ENCODE peak calls at places on chromosome 12, in eight cellular contexts. O, Y, T, S, N, P, R and X are unnamed samples.

GRCh38 chr12:69423037-69423905 is 46.9 kb upstream of the FRS2 start:
- DNase-seq in O (no peak), S (peak), Y (no peak), N (no peak), R (no peak), P (no peak), T (peak), X (no peak)

GRCh38 chr12:8077207-8077606 is 4.9 kb upstream of the NECAP1 start:
- DNase-seq in T (peak), P (peak), S (no peak), R (no peak), O (peak), N (no peak), Y (no peak), X (no peak)

GRCh38 chr12:89706551-89707348 is 1.9 kb downstream of the ATP2B1 start:
- DNase-seq in N (no peak), S (no peak), Y (no peak), P (peak), T (no peak), O (peak), R (peak), X (peak)

GRCh38 chr12:46388427-46388992 is 15.9 kb upstream of the SLC38A2 start:
- DNase-seq in Y (no peak), T (peak), O (no peak), P (no peak), S (no peak), N (no peak), R (no peak), X (peak)

GRCh38 chr12:16330554-16330953 is 16.9 kb upstream of the MGST1 start:
- DNase-seq in P (no peak), N (no peak), Y (no peak), O (no peak), T (no peak), R (no peak), S (no peak), X (no peak)

GRCh38 chr12:109462868-109463692 is 14.0 kb downstream of the KCTD10 start:
- DNase-seq in O (peak), R (peak), T (peak), S (peak), P (peak), Y (peak), N (no peak), X (no peak)

GRCh38 chr12:79055926-79056674 is 191.5 kb downstream of the SYT1 start:
- DNase-seq in T (peak), O (peak), R (no peak), Y (no peak), N (no peak), P (peak), S (peak), X (no peak)

GRCh38 chr12:66964629-66965028 is 285.8 kb upstream of the GRIP1 start:
- DNase-seq in Y (no peak), T (no peak), R (no peak), S (no peak), O (no peak), N (peak), P (no peak), X (peak)

GRCh38 chr12:11894890-11895289 is 175.8 kb upstream of the BCL2L14 start:
- DNase-seq in R (no peak), O (no peak), S (no peak), N (peak), Y (no peak), T (no peak), P (no peak), X (no peak)

GRCh38 chr12:53160673-53161072 is 19.8 kb upstream of the ZNF740 start:
- DNase-seq in Y (no peak), O (no peak), S (no peak), N (no peak), T (no peak), R (no peak), P (no peak), X (no peak)

GRCh38 chr12:53159195-53159834 is 21.2 kb upstream of the ZNF740 start:
- DNase-seq in P (peak), O (peak), T (peak), S (peak), N (peak), R (peak), Y (peak), X (peak)

GRCh38 chr12:53161119-53161911 is 19.2 kb upstream of the ZNF740 start:
- DNase-seq in R (no peak), O (no peak), N (no peak), P (no peak), Y (no peak), T (no peak), S (no peak), X (no peak)

GRCh38 chr12:53160000-53160399 is 20.5 kb upstream of the ZNF740 start:
- DNase-seq in N (no peak), S (no peak), P (no peak), R (no peak), O (no peak), T (no peak), Y (no peak), X (no peak)
- H3K4me3 ChIP-seq in N (no peak), S (no peak), P (no peak), R (no peak), O (no peak), T (no peak), Y (no peak), X (no peak)

GRCh38 chr12:2752676-2753371 is 41.9 kb upstream of the FKBP4 start:
- DNase-seq in O (peak), N (peak), T (peak), P (peak), Y (no peak), R (peak), S (peak), X (peak)
- TF ChIP-seq CTCF in O (peak), N (peak), T (peak), P (peak), Y (no peak), R (no peak), S (no peak), X (no peak)

GRCh38 chr12:103303484-103303883 is 192.3 kb downstream of the C12orf42 start:
- DNase-seq in R (no peak), T (no peak), O (no peak), N (no peak), Y (no peak), S (no peak), P (no peak), X (no peak)

GRCh38 chr12:103301642-103302620 is 193.8 kb downstream of the C12orf42 start:
- DNase-seq in Y (no peak), R (no peak), P (no peak), T (no peak), S (no peak), O (no peak), N (no peak), X (no peak)
- H3K4me3 ChIP-seq in Y (no peak), R (no peak), P (no peak), T (no peak), S (no peak), O (no peak), N (no peak), X (no peak)

DNA sequence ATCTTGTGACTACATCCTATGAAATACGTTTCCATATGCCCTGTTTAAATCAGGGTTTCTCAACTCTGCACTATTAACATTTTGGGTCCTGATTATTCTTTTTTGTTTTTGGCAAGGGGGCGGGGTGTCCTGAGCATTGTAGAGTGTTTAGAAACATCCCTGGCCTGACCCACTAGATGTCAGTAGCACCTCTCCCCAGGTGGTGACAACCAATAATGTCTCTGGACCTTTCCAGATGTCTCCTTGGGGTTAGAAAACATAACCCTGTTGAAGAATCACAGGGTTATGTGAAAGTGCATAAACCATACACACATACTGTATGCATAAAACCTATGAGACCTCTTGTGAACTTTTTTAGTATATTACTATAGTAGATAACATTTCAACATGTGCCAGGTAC is 1.4 kb downstream of the ACAD10 start:
- DNase-seq in T (no peak), R (no peak), P (no peak), S (no peak), Y (no peak), N (no peak), O (peak), X (peak)
- TF ChIP-seq CTCF in T (no peak), R (no peak), P (no peak), S (no peak), Y (no peak), N (peak), O (peak), X (peak)

GRCh38 chr12:15206831-15207394 is 14.3 kb downstream of the RERG start:
- DNase-seq in Y (no peak), P (no peak), O (no peak), R (no peak), T (no peak), S (no peak), N (no peak), X (no peak)
- H3K4me3 ChIP-seq in Y (no peak), P (no peak), O (no peak), R (no peak), T (no peak), S (no peak), N (no peak), X (no peak)

GRCh38 chr12:30797689-30798088 is 42.9 kb upstream of the CAPRIN2 start:
- DNase-seq in S (no peak), R (no peak), T (no peak), O (no peak), N (no peak), P (no peak), Y (no peak), X (no peak)
- TF ChIP-seq CTCF in S (no peak), R (no peak), T (no peak), O (no peak), N (no peak), P (no peak), Y (peak), X (no peak)

DNA sequence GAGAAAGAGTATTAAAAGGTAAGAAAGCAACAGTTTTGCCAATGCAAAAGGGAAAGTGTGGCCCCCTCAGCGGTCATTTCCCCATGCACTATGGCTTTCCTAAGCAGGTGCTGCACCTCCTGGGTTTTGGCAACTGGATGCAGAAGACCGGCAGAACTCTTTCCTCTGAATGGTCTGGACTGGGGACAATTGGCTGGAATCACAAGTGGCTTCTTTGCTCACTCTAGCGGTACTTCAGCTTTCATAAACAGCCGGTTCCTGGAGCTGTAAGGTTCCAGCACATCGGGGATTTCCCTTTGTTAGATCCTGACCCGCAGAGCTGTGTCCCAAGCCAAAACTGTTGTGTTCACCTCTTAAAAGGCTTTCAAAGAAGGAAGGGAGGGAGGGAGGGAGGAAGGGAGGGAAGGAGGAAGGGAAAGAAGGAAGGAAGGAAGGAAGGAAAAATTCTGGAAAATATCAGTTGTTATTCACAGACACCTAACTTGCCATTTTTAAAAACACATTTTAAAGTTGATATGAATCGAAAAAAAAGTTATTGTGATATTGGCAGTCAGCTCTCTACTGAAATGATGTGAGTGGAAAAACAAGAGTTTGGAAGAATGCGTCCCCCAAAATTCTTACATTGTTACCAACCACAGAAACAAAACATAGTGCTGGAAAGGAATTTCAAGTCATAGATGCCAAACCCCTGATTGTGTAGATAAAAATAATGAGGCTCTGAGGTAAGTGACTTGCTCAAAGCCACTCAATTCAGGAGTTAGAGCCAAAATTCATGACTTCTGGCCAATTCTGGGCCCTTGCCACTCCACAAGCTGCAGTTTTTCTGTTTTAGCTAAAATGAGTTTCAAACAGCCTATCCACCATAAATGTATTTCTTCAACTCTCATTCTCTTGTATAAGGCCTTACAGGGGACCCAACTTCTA is 220.6 kb upstream of the HMGA2 start:
- DNase-seq in Y (peak), S (peak), T (peak), N (no peak), O (peak), R (peak), P (peak), X (no peak)
- H3K4me3 ChIP-seq in Y (peak), S (peak), T (peak), N (no peak), O (peak), R (peak), P (peak), X (no peak)

GRCh38 chr12:53780323-53780722 is 28.5 kb upstream of the CISTR start:
- DNase-seq in R (no peak), O (no peak), N (no peak), P (no peak), T (no peak), Y (no peak), S (no peak), X (no peak)
- TF ChIP-seq CTCF in R (no peak), O (no peak), N (no peak), P (no peak), T (no peak), Y (no peak), S (no peak), X (no peak)

GRCh38 chr12:115736360-115736759 is 541.1 kb downstream of the MED13L start:
- DNase-seq in T (no peak), S (no peak), O (no peak), R (no peak), P (no peak), N (no peak), Y (no peak), X (no peak)

GRCh38 chr12:115737895-115738294 is 539.6 kb downstream of the MED13L start:
- DNase-seq in O (no peak), S (no peak), P (no peak), T (no peak), R (no peak), Y (no peak), N (no peak), X (no peak)

GRCh38 chr12:115740586-115741155 is 536.8 kb downstream of the MED13L start:
- DNase-seq in Y (no peak), R (no peak), P (no peak), S (no peak), T (no peak), N (no peak), O (no peak), X (no peak)
- H3K4me3 ChIP-seq in Y (no peak), R (no peak), P (no peak), S (no peak), T (no peak), N (no peak), O (no peak), X (no peak)

DNA sequence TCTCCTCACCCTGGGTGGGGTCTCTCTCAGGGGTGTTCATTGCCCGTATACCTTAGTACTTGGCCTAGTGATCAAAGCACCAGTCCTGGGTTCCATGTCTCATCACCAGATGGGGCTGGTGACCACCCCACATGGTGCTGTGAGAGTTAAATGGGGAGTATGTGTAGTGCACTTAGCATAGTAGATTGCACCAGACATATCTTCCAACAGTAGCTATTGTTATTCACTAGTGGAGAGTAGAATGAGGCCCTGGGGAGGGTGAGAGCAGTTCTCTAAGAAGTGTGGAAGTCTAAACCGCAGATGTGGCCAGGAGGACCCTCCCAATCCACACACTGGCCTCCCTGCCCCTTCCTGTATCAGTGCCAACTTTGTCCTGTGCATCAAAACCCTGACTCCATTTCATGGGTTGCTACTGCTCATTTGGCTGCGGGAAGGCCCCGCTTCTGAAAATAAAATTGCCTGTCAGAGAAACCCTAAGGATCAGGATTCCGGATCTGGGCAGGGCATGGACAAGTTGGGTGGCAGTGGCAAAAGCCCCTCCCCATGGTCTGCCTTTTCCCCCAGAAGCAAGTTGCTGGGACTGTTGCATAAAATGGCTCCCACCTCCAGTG is 4.4 kb downstream of the CD9 start:
- DNase-seq in Y (no peak), R (no peak), P (no peak), O (peak), N (no peak), T (peak), S (no peak), X (no peak)
- TF ChIP-seq CTCF in Y (no peak), R (no peak), P (no peak), O (peak), N (no peak), T (no peak), S (no peak), X (peak)